ENCODE peak calls at places on chromosome 5, in six cellular contexts. F is left lung; H is stimulated activated CD8-positive, alpha-beta memory T cell treated with anti-CD3 and anti-CD28 coated beads, Interleukin-12 subunit alpha, Interleukin-12 subunit beta, amount 100 ng/mL, for 1 hour; A is adrenal gland; S is ovary; V is iris pigment epithelial cell. U is an unnamed sample.
A peak's percentile ranks its signal among the peaks of the same experiment; 100 is the strongest.

GRCh38 chr5:96256795-96257470 is 176.1 kb downstream of the PCSK1 start:
- DNase-seq in H (no peak), F (no peak), V (peak; percentile 90), A (peak; percentile 44), S (no peak), U (no peak)

GRCh38 chr5:142152383-142152730 is 43.8 kb downstream of the NDFIP1 start:
- DNase-seq in H (no peak), F (no peak), A (no peak), S (no peak), V (peak; percentile 14), U (no peak)

GRCh38 chr5:94433393-94434149 is 184.8 kb downstream of the KIAA0825 start:
- DNase-seq in A (peak; percentile 26), S (no peak), F (no peak), H (no peak), V (peak; percentile 97), U (no peak)

GRCh38 chr5:126718246-126718868 is 58.6 kb upstream of the LMNB1 start:
- DNase-seq in H (no peak), S (no peak), A (no peak), V (no peak), F (no peak), U (no peak)

GRCh38 chr5:179732918-179733763 is 519 bp downstream of the MAML1 start:
- DNase-seq in S (peak; percentile 13), H (no peak), F (no peak), A (peak; percentile 56), V (peak; percentile 39), U (peak; percentile 81)

GRCh38 chr5:10354048-10354872 is 765 bp downstream of the MARCHF6 start:
- DNase-seq in F (no peak), V (peak; percentile 51), H (no peak), A (peak; percentile 41), S (peak; percentile 29), U (no peak)

GRCh38 chr5:132020568-132021339 is 9.3 kb upstream of the ACSL6 start:
- DNase-seq in S (no peak), V (no peak), H (no peak), F (no peak), A (no peak), U (peak; percentile 22)

GRCh38 chr5:61805101-61805500 is 473.0 kb downstream of the ZSWIM6 start:
- DNase-seq in F (no peak), A (no peak), H (no peak), V (peak; percentile 89), S (no peak), U (no peak)

GRCh38 chr5:142874537-142874936 is 104.4 kb downstream of the ARHGAP26 start:
- DNase-seq in V (no peak), A (peak; percentile 82), H (no peak), F (peak; percentile 89), S (no peak), U (peak; percentile 98)

GRCh38 chr5:109759304-109759703 is 69.6 kb downstream of the MAN2A1 start:
- DNase-seq in A (no peak), F (no peak), S (no peak), H (no peak), V (peak; percentile 72), U (no peak)

GRCh38 chr5:36724429-36725332 is 118.3 kb downstream of the SLC1A3 start:
- DNase-seq in V (no peak), S (no peak), F (peak; percentile 88), H (no peak), A (peak; percentile 21), U (no peak)

GRCh38 chr5:137122075-137122474 is 377.1 kb downstream of the SPOCK1 start:
- DNase-seq in S (no peak), F (no peak), V (no peak), A (no peak), H (no peak), U (no peak)

U was measured in kidney.